ENCODE peak calls at places on chromosomes 7 and 10, in nine cellular contexts. Q is brain microvascular endothelial cell, O is left ventricle myocardium inferior, B is hepatocyte, W is psoas muscle, G is tibial artery, C is adrenal gland, M is H1, Z is HFF-Myc. L is an unnamed sample.

GRCh38 chr7:45575501-45576248 is 1.5 kb downstream of the ADCY1 start:
- DNase-seq in O (no peak), C (no peak), G (peak; percentile 46), B (no peak), Q (no peak), W (no peak), M (no peak), Z (no peak), L (no peak)

GRCh38 chr10:108598831-108599230 is 1324.5 kb downstream of the XPNPEP1 start:
- DNase-seq in B (no peak), O (no peak), M (no peak), Z (no peak), G (no peak), C (no peak), Q (no peak), W (no peak), L (no peak)

GRCh38 chr7:1611708-1612241 is 41.9 kb upstream of the PSMG3 start:
- DNase-seq in W (no peak), M (no peak), Z (peak; percentile 87), G (no peak), O (no peak), C (no peak), B (peak; percentile 58), Q (peak; percentile 27), L (peak; percentile 15)

GRCh38 chr10:101161494-101162299 is 30.6 kb downstream of the TLX1 start:
- DNase-seq in C (peak; percentile 73), B (peak; percentile 86), Z (peak; percentile 64), M (peak; percentile 88), Q (peak; percentile 50), W (peak; percentile 61), O (peak; percentile 44), G (peak; percentile 75), L (peak; percentile 33)

GRCh38 chr7:130322615-130323014 is 22.0 kb upstream of the CPA5 start:
- DNase-seq in W (no peak), G (no peak), Z (no peak), O (no peak), M (no peak), B (no peak), Q (no peak), C (no peak), L (no peak)

GRCh38 chr7:156534925-156535324 is 105.6 kb upstream of the RNF32 start:
- DNase-seq in C (no peak), O (no peak), B (no peak), M (no peak), Z (no peak), G (no peak), W (no peak), Q (no peak), L (no peak)

GRCh38 chr7:886626-887487 is 10.5 kb downstream of the GET4 start:
- DNase-seq in B (no peak), W (peak; percentile 72), M (no peak), Z (no peak), G (no peak), Q (no peak), O (peak; percentile 85), C (no peak), L (no peak)

GRCh38 chr10:86377797-86378146 is 11.2 kb upstream of the GRID1 start:
- DNase-seq in Q (no peak), B (no peak), Z (no peak), O (no peak), W (no peak), M (peak; percentile 43), C (no peak), G (peak; percentile 35), L (no peak)

GRCh38 chr7:68014031-68014774 is 1017.6 kb downstream of the TYW1 start:
- DNase-seq in B (no peak), W (no peak), C (no peak), Q (no peak), G (no peak), M (no peak), Z (no peak), O (no peak), L (no peak)

DNA sequence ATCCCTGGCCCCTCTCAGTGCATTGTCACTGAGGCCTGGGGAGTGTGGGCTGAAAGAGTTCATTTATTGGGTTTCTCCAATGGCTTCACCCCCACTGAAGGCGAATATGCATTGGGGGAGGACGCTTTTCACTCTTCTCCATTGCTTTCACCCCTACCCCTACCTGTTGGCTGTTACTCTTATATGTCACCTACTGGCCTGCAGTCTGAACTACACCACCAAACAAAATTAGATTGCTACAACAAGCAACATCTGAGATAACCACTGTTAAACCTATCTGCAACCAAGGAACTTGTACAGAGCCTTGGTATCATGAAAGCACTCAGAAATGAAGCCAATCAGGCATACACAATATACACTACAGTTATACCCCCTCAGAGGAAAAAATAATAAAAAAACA is 203.7 kb downstream of the REEP3 start:
- DNase-seq in Q (no peak), O (no peak), G (no peak), W (no peak), Z (no peak), B (no peak), M (no peak), C (no peak), L (no peak)
- TF ChIP-seq CTCF in Q (peak; percentile 29), O (no peak), G (no peak), W (no peak), Z (no peak), B (no peak), M (peak; percentile 16), C (no peak), L (no peak)

GRCh38 chr7:36160313-36160712 is 7.3 kb downstream of the EEPD1 start:
- DNase-seq in G (no peak), Q (no peak), W (no peak), O (no peak), C (no peak), B (no peak), Z (no peak), M (no peak), L (no peak)

GRCh38 chr7:36155811-36156361 is 2.8 kb downstream of the EEPD1 start:
- DNase-seq in C (peak; percentile 90), M (no peak), Z (no peak), G (peak; percentile 75), W (peak; percentile 56), O (peak; percentile 71), B (peak; percentile 34), Q (no peak), L (no peak)

GRCh38 chr7:36158321-36158605 is 5.2 kb downstream of the EEPD1 start:
- DNase-seq in B (no peak), O (no peak), M (no peak), W (no peak), Q (no peak), G (no peak), C (no peak), Z (no peak), L (no peak)

GRCh38 chr7:36159618-36160017 is 6.6 kb downstream of the EEPD1 start:
- DNase-seq in G (no peak), C (no peak), O (no peak), M (no peak), Z (no peak), W (no peak), B (no peak), Q (no peak), L (no peak)

GRCh38 chr7:36157506-36158320 is 4.7 kb downstream of the EEPD1 start:
- DNase-seq in Q (no peak), Z (no peak), W (no peak), O (no peak), G (no peak), B (no peak), C (no peak), M (no peak), L (no peak)
- H3K4me3 ChIP-seq in Q (no peak overlapping the region), Z (no peak overlapping the region), W (peak overlapping the region; percentile 93), O (peak overlapping the region; percentile 88), G (no peak overlapping the region), B (no peak overlapping the region), C (no peak overlapping the region), M (no peak overlapping the region), L (no peak overlapping the region)

GRCh38 chr7:139033346-139034114 is 2.3 kb downstream of the ZC3HAV1L start:
- DNase-seq in G (no peak), B (no peak), Q (no peak), O (no peak), C (no peak), W (no peak), Z (no peak), M (no peak), L (no peak)

GRCh38 chr7:139036901-139037300 is 1.1 kb upstream of the ZC3HAV1L start:
- DNase-seq in C (no peak), B (no peak), M (no peak), Q (no peak), W (no peak), Z (no peak), G (no peak), O (no peak), L (no peak)

GRCh38 chr7:139034336-139034735 is 1.5 kb downstream of the ZC3HAV1L start:
- DNase-seq in C (no peak), W (no peak), O (no peak), B (no peak), Q (no peak), M (no peak), Z (no peak), G (no peak), L (no peak)

GRCh38 chr7:139035588-139036353 is at the start of gene ZC3HAV1L:
- DNase-seq in O (peak; percentile 68), C (peak; percentile 56), W (peak; percentile 64), Q (peak; percentile 53), Z (no peak), M (peak; percentile 80), G (peak; percentile 71), B (peak; percentile 78), L (no peak)

DNA sequence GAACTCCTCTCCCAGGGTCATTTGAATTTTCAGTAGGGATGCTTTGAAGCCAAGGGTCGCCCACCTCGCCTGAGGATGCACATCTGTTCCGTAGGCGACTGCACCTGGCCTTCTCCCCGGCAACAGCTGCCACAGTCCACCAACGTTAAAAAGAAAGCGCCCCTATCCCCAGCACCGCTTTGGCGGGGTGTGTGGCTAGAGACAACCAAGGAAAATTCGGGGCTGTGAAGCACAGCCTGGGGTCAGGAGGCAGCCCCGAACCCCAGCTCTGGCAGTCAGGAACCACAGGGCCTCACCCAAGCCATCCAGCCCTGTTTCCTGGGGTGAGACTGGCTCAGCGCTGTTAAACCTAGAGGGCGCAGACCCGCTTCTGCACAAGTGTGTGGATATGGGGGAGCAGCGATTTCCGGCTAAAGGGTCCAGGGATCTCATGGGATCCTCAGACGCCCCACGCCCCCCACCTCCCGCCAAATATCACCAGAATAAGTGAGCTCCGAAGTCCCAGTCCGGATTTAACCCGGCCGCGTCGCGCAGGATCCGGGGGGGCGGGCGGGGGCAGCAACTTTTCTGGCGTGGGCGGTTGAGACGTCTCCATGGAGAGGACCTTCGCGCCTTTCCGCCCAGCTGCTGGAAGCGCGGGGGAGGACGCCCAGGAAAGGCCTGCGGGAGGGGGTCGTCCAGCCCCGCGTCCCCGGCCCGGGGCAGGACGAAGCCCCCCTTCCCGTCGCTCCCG is 821 bp downstream of the ZC3HAV1L start:
- DNase-seq in C (no peak), M (peak; percentile 64), G (no peak), B (peak; percentile 49), O (peak; percentile 46), Q (peak; percentile 6), W (peak; percentile 42), Z (no peak), L (no peak)
- TF ChIP-seq CTCF in C (no peak), M (no peak), G (no peak), B (no peak), O (no peak), Q (peak; percentile 24), W (no peak), Z (no peak), L (peak; percentile 21)

DNA sequence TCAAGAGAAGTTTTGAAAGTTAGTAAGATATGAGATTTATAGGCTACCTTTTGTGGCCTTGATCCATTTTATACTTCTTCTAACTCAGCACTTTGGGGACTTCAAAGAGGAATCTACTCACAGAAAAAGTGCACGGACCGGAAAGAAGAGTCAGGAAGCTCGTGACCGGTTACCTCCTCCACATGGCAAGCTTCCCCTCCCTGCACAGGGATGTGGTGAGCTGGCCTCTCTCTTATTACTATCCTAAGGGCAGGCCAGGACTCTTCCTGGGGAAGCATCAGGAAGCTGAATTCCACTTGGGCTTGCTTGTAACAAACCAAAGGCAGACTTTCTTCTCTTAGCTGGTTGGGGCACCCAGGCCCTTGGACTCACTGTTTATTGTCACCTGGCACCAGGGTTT is 170.8 kb upstream of the GLI3 start:
- DNase-seq in O (no peak), G (no peak), M (no peak), Z (no peak), Q (no peak), B (no peak), W (no peak), C (no peak), L (no peak)
- H3K4me3 ChIP-seq in O (no peak overlapping the region), G (no peak overlapping the region), M (no peak overlapping the region), Z (no peak overlapping the region), Q (no peak overlapping the region), B (no peak overlapping the region), W (no peak overlapping the region), C (no peak overlapping the region), L (no peak overlapping the region)

L was measured in retinal pigment epithelial cell.